ENCODE peak calls at places on chromosomes 2 and 18, in eight cellular contexts. G is heart left ventricle, N is cardiac muscle cell, B is tibial artery, L is GM23248, V is upper lobe of right lung, U is H9, A is lower lobe of right lung. Z is an unnamed sample. For H3K9me3 and H3K4me1, the result is how much of the 10 kb centered on the place peaks cover.

GRCh38 chr2:159187095-159187494 is 99.4 kb downstream of the WDSUB1 start:
- DNase-seq in N (peak), V (no peak), G (no peak), A (no peak), U (no peak), L (peak), B (no peak), Z (no peak)

GRCh38 chr2:42959993-42960834 is 167.8 kb upstream of the HAAO start:
- DNase-seq in L (no peak), N (no peak), B (no peak), V (no peak), U (no peak), G (no peak), A (no peak), Z (no peak)

GRCh38 chr2:64609229-64609994 is 44.3 kb downstream of the SERTAD2 start:
- DNase-seq in G (peak), B (no peak), U (peak), V (peak), A (peak), N (peak), L (peak), Z (peak)

GRCh38 chr2:22486343-22486742 is 898.6 kb upstream of the KLHL29 start:
- DNase-seq in L (no peak), V (no peak), B (no peak), A (no peak), U (no peak), N (no peak), G (no peak), Z (no peak)

GRCh38 chr2:109110185-109110584 is 18.8 kb upstream of the SH3RF3 start:
- DNase-seq in B (no peak), G (no peak), A (no peak), N (no peak), V (no peak), U (no peak), L (no peak), Z (no peak)

GRCh38 chr2:189024861-189025618 is 50.9 kb downstream of the COL3A1 start:
- DNase-seq in L (peak), V (no peak), N (peak), G (no peak), A (no peak), U (peak), B (no peak), Z (no peak)

GRCh38 chr18:58254873-58255511 is 211.0 kb downstream of the NEDD4L start:
- DNase-seq in U (peak), B (no peak), G (peak), N (no peak), A (no peak), V (no peak), L (no peak), Z (no peak)

GRCh38 chr18:75125359-75126331 is 83.3 kb downstream of the PTGR3 start:
- DNase-seq in N (peak), B (no peak), L (no peak), A (no peak), U (peak), V (no peak), G (no peak), Z (peak)

GRCh38 chr2:199428291-199428690 is 29.4 kb downstream of the SATB2 start:
- DNase-seq in V (no peak), U (no peak), A (no peak), N (no peak), L (no peak), G (no peak), B (no peak), Z (no peak)

GRCh38 chr2:217316743-217317142 is 456.9 kb upstream of the TNP1 start:
- DNase-seq in U (no peak), G (no peak), V (no peak), B (no peak), A (no peak), N (peak), L (peak), Z (no peak)

GRCh38 chr2:46780411-46780800 is 135.2 kb downstream of the MCFD2 start:
- DNase-seq in L (peak), V (no peak), A (no peak), N (peak), B (no peak), U (no peak), G (peak), Z (no peak)

GRCh38 chr2:51706220-51706619 is 674.3 kb upstream of the NRXN1 start:
- DNase-seq in N (no peak), V (no peak), A (no peak), B (no peak), U (no peak), G (no peak), L (no peak), Z (no peak)

GRCh38 chr18:75783816-75784215 is 356.3 kb upstream of the SMIM21 start:
- DNase-seq in L (no peak), B (no peak), V (no peak), N (no peak), G (no peak), A (no peak), U (no peak), Z (no peak)

GRCh38 chr2:207046642-207047213 is 107.4 kb downstream of the CPO start:
- DNase-seq in G (no peak), N (peak), B (no peak), V (no peak), L (peak), U (no peak), A (no peak), Z (no peak)

GRCh38 chr2:32792416-32792815 is 154.3 kb upstream of the LTBP1 start:
- DNase-seq in N (peak), U (no peak), A (no peak), B (no peak), L (no peak), V (no peak), G (peak), Z (no peak)

GRCh38 chr2:236538242-236538641 is 31.4 kb upstream of the ACKR3 start:
- DNase-seq in V (no peak), B (no peak), U (no peak), G (no peak), N (no peak), A (no peak), L (no peak), Z (no peak)

GRCh38 chr18:27996792-27997191 is 180.1 kb downstream of the CDH2 start:
- DNase-seq in G (no peak), B (no peak), N (peak), U (no peak), A (no peak), V (no peak), L (peak), Z (no peak)

GRCh38 chr2:233247744-233248143 is 3.7 kb upstream of the ATG16L1 start:
- DNase-seq in G (no peak), U (no peak), B (no peak), L (peak), A (no peak), V (no peak), N (no peak), Z (peak)

GRCh38 chr2:238558456-238559099 is 131.9 kb downstream of the ASB1 start:
- DNase-seq in N (no peak), V (peak), A (peak), B (no peak), G (peak), L (no peak), U (no peak), Z (no peak)

GRCh38 chr2:171847627-171848026 is 46.4 kb downstream of the SLC25A12 start:
- DNase-seq in V (no peak), A (no peak), U (no peak), B (no peak), G (no peak), N (no peak), L (no peak), Z (no peak)

GRCh38 chr2:11761259-11761658 is 14.8 kb downstream of the LPIN1 start:
- DNase-seq in N (no peak), L (no peak), G (no peak), U (no peak), V (no peak), B (no peak), A (no peak), Z (no peak)

GRCh38 chr2:64525323-64525625 is 1.1 kb downstream of the AFTPH start:
- DNase-seq in V (no peak), L (peak), A (no peak), U (no peak), B (no peak), G (no peak), N (peak), Z (peak)

GRCh38 chr18:28177828-28178635 is 1.1 kb upstream of the CDH2 start:
- DNase-seq in A (no peak), G (peak), L (peak), U (peak), V (peak), N (peak), B (no peak), Z (no peak)

GRCh38 chr2:27717070-27717453 is 53.4 kb downstream of the SLC4A1AP start:
- DNase-seq in A (no peak), B (no peak), G (peak), N (peak), U (no peak), L (peak), V (no peak), Z (no peak)

GRCh38 chr2:63581266-63581961 is 6.9 kb downstream of the WDPCP start:
- DNase-seq in A (no peak), G (peak), L (peak), V (no peak), B (peak), N (peak), U (no peak), Z (no peak)

GRCh38 chr2:53751728-53752127 is 15.9 kb upstream of the CHAC2 start:
- DNase-seq in N (no peak), G (no peak), A (no peak), L (peak), B (no peak), V (no peak), U (no peak), Z (no peak)

GRCh38 chr2:193584522-193584938 is 1389.8 kb upstream of the TMEFF2 start:
- DNase-seq in N (peak), L (peak), G (no peak), A (no peak), U (peak), B (no peak), V (no peak), Z (peak)

GRCh38 chr2:66790651-66791181 is 355.8 kb downstream of the MEIS1 start:
- DNase-seq in N (peak), V (no peak), A (no peak), G (no peak), B (no peak), U (no peak), L (peak), Z (no peak)

GRCh38 chr2:52269696-52270485 is 1238.0 kb upstream of the NRXN1 start:
- DNase-seq in N (peak), U (no peak), A (no peak), B (no peak), G (no peak), V (no peak), L (peak), Z (no peak)

GRCh38 chr2:66495788-66496640 is 61.1 kb downstream of the MEIS1 start:
- DNase-seq in B (peak), V (no peak), U (peak), A (no peak), L (peak), G (peak), N (peak), Z (no peak)

GRCh38 chr2:69965756-69966447 is 4.5 kb upstream of the ASPRV1 start:
- DNase-seq in A (no peak), U (no peak), B (no peak), N (no peak), G (peak), L (no peak), V (no peak), Z (no peak)

GRCh38 chr2:1997409-1997808 is 253.1 kb upstream of the PXDN start:
- DNase-seq in B (no peak), G (no peak), A (no peak), U (no peak), N (no peak), L (no peak), V (no peak), Z (peak)

GRCh38 chr2:96809216-96809882 is 6.7 kb upstream of the CNNM3 start:
- DNase-seq in N (no peak), A (no peak), V (no peak), G (no peak), L (no peak), U (no peak), B (no peak), Z (no peak)

DNA sequence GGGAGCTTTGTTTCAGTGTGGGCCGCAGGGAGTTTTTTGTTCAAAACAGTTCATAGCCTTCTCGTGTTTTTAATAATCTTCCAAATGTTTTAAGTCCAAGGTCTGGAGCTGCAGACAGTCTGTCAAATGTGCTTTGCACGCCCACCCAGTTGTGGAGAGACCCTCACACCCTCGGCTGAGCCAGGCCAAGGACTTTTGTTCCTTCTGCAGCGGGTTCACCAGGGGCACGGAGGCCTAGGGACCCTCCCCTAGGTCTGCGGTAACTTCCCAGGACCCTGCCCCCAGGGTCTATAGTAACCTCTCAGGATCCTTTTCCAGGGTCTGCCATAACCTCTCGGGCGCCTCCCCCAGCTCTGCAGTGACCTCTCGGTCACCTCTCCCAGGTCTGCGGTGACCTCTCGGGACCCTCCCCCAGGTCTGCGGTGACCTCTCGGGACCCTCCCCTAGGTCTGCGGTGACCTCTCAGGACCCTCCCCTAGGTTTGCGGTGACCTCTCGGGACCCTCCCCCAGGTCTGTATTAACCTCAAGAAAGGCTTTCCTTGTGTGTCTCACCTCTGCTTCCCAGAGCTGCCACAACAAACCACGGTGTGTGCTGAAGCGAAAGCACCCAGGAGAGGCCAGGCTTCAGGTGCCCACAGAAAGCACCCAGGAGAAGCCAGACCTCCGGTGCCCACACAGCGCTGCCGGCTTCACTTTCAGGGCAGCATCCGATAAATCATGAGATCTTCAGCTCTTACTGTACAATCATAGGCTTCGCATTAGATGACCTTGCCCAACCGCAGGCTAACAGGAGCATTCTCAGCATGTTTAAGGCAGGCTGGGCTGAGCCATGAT is 301.9 kb upstream of the SALL3 start:
- DNase-seq in N (no peak), B (no peak), U (no peak), V (no peak), A (no peak), L (no peak), G (no peak), Z (no peak)
- H3K9me3 ChIP-seq in N (under half), B (under half), U (under half), V (under half), A (under half), L (under half), G (under half), Z (under half)

GRCh38 chr2:234969329-234970157 is 17.7 kb downstream of the SH3BP4 start:
- DNase-seq in V (no peak), N (no peak), A (no peak), G (no peak), B (no peak), U (no peak), L (peak), Z (no peak)
- H3K4me1 ChIP-seq in V (under half), N (under half), A (under half), G (under half), B (under half), U (under half), L (half or more), Z (under half)

GRCh38 chr2:13686262-13686661 is 946.3 kb upstream of the LRATD1 start:
- DNase-seq in N (no peak), B (no peak), U (no peak), L (no peak), V (no peak), G (no peak), A (no peak), Z (no peak)

GRCh38 chr2:13681936-13682335 is 950.6 kb upstream of the LRATD1 start:
- DNase-seq in U (no peak), B (no peak), L (peak), N (no peak), V (no peak), A (no peak), G (no peak), Z (no peak)

GRCh38 chr2:13682878-13683277 is 949.6 kb upstream of the LRATD1 start:
- DNase-seq in V (no peak), G (no peak), B (no peak), A (no peak), N (no peak), L (peak), U (no peak), Z (no peak)
- H3K9me3 ChIP-seq in V (under half), G (under half), B (under half), A (under half), N (under half), L (under half), U (under half), Z (under half)

DNA sequence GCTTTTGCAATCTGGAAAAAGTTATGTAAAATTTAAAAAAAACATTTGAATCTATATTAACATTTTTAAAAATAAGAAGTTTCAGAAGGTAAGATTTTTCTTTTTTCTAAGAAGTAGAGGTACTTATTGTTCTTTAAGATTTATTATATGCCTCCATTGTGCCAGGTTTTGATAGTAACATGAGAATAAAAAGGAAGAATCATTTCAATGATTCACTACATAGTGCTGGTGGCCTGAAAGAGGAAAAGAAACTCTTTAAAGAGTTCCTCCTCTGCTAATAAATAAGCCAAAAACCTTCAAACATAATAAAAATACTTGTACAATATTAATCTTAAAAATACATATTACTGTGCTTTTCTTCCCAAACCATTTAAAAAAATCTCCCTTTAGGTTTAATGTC is 69.0 kb downstream of the ANKRD44 start:
- DNase-seq in N (no peak), G (no peak), L (no peak), V (no peak), A (no peak), U (no peak), B (no peak), Z (no peak)
- H3K4me1 ChIP-seq in N (under half), G (under half), L (under half), V (under half), A (under half), U (under half), B (under half), Z (under half)

GRCh38 chr2:128037624-128038023 is 9.8 kb upstream of the SAP130 start:
- DNase-seq in N (no peak), L (no peak), B (no peak), G (no peak), V (no peak), U (peak), A (no peak), Z (no peak)

GRCh38 chr2:128040166-128040771 is 12.4 kb upstream of the SAP130 start:
- DNase-seq in N (no peak), U (no peak), G (no peak), A (no peak), L (no peak), B (no peak), V (no peak), Z (peak)

GRCh38 chr2:128036748-128037607 is 9.1 kb upstream of the SAP130 start:
- DNase-seq in N (no peak), B (no peak), V (no peak), A (no peak), G (no peak), L (peak), U (no peak), Z (no peak)

GRCh38 chr2:128041561-128041960 is 13.7 kb upstream of the SAP130 start:
- DNase-seq in L (no peak), B (no peak), U (peak), A (no peak), V (no peak), N (no peak), G (no peak), Z (no peak)

GRCh38 chr2:128039535-128039934 is 11.7 kb upstream of the SAP130 start:
- DNase-seq in N (no peak), A (no peak), L (no peak), V (no peak), B (no peak), U (no peak), G (no peak), Z (no peak)
- H3K9me3 ChIP-seq in N (under half), A (under half), L (under half), V (under half), B (under half), U (under half), G (under half), Z (under half)

GRCh38 chr2:10243926-10244270 is 58.8 kb upstream of the HPCAL1 start:
- DNase-seq in G (no peak), L (no peak), V (peak), A (peak), N (no peak), U (no peak), B (no peak), Z (no peak)

GRCh38 chr2:10245661-10246060 is 57.0 kb upstream of the HPCAL1 start:
- DNase-seq in A (peak), B (no peak), N (no peak), V (peak), L (no peak), U (no peak), G (no peak), Z (no peak)

GRCh38 chr2:10246370-10246769 is 56.3 kb upstream of the HPCAL1 start:
- DNase-seq in A (peak), U (no peak), V (peak), N (no peak), L (no peak), G (no peak), B (no peak), Z (no peak)

GRCh38 chr2:10242998-10243925 is 59.4 kb upstream of the HPCAL1 start:
- DNase-seq in V (peak), N (no peak), G (no peak), L (no peak), B (no peak), A (peak), U (no peak), Z (no peak)

GRCh38 chr2:10245021-10245420 is 57.7 kb upstream of the HPCAL1 start:
- DNase-seq in A (peak), N (no peak), B (no peak), V (peak), G (no peak), L (no peak), U (no peak), Z (no peak)
- H3K4me1 ChIP-seq in A (under half), N (under half), B (under half), V (under half), G (under half), L (under half), U (under half), Z (under half)

DNA sequence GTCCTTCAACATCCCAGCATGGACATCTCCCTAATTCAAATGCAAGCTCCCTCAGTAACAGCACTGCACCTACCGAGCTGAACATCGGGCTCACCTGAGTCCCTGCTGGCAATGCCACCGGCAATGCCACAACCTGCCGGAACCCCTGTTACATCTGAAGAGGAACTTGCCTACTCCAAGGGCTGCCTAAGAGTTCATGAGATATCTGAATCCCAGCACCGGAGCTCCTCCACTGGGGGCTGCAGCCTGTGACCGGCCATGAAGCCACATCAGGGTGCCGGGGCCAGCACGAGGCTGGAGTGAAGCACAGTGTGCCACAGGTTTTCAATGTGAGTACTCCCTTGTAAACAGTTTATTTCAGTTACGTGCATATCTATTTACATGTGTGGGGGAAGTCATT is 152.9 kb downstream of the EIPR1 start:
- DNase-seq in L (no peak), U (no peak), G (no peak), N (no peak), B (no peak), A (no peak), V (no peak), Z (no peak)
- H3K9me3 ChIP-seq in L (under half), U (under half), G (under half), N (under half), B (half or more), A (under half), V (under half), Z (under half)